ENCODE peak calls at places on chromosomes 13 and 19, in seven cellular contexts. One of them, this sample, is unnamed.

GRCh38 chr13:75481176-75482069 is 546 bp downstream of the TBC1D4 start:
- DNase-seq in mammary epithelial cell: peak
- DNase-seq in uterus: peak
- DNase-seq in tibial nerve: no peak
- DNase-seq in prostate gland: peak
- DNase-seq in neural progenitor cell: peak
- DNase-seq in Peyer's patch: peak
- DNase-seq in this sample: peak

GRCh38 chr19:5254543-5254942 is 86.1 kb downstream of the PTPRS start:
- DNase-seq in uterus: no peak
- DNase-seq in Peyer's patch: no peak
- DNase-seq in tibial nerve: no peak
- DNase-seq in mammary epithelial cell: no peak
- DNase-seq in neural progenitor cell: no peak
- DNase-seq in prostate gland: no peak
- DNase-seq in this sample: no peak

GRCh38 chr13:20191902-20192469 is 752 bp downstream of the GJB2 start:
- DNase-seq in tibial nerve: no peak
- DNase-seq in neural progenitor cell: peak
- DNase-seq in uterus: no peak
- DNase-seq in mammary epithelial cell: peak
- DNase-seq in prostate gland: no peak
- DNase-seq in Peyer's patch: peak
- DNase-seq in this sample: no peak

GRCh38 chr19:29404951-29405727 is 120.7 kb upstream of the VSTM2B start:
- DNase-seq in prostate gland: no peak
- DNase-seq in tibial nerve: no peak
- DNase-seq in uterus: peak
- DNase-seq in mammary epithelial cell: no peak
- DNase-seq in Peyer's patch: no peak
- DNase-seq in neural progenitor cell: peak
- DNase-seq in this sample: no peak

GRCh38 chr13:106242554-106242953 is 292.9 kb downstream of the EFNB2 start:
- DNase-seq in uterus: no peak
- DNase-seq in prostate gland: no peak
- DNase-seq in tibial nerve: no peak
- DNase-seq in Peyer's patch: peak
- DNase-seq in mammary epithelial cell: no peak
- DNase-seq in neural progenitor cell: no peak
- DNase-seq in this sample: no peak

GRCh38 chr13:99083976-99084375 is 106.1 kb upstream of the DOCK9 start:
- DNase-seq in tibial nerve: no peak
- DNase-seq in neural progenitor cell: no peak
- DNase-seq in Peyer's patch: no peak
- DNase-seq in prostate gland: no peak
- DNase-seq in uterus: no peak
- DNase-seq in mammary epithelial cell: no peak
- DNase-seq in this sample: no peak

GRCh38 chr19:28482221-28482620 is 730.7 kb downstream of the UQCRFS1 start:
- DNase-seq in prostate gland: no peak
- DNase-seq in neural progenitor cell: no peak
- DNase-seq in uterus: no peak
- DNase-seq in tibial nerve: no peak
- DNase-seq in mammary epithelial cell: peak
- DNase-seq in Peyer's patch: no peak
- DNase-seq in this sample: peak

GRCh38 chr19:54905411-54905810 is 537 bp upstream of the NCR1 start:
- DNase-seq in uterus: no peak
- DNase-seq in prostate gland: no peak
- DNase-seq in tibial nerve: no peak
- DNase-seq in Peyer's patch: no peak
- DNase-seq in mammary epithelial cell: no peak
- DNase-seq in neural progenitor cell: no peak
- DNase-seq in this sample: no peak

GRCh38 chr19:869245-870177 is 10.0 kb downstream of the CFD start:
- DNase-seq in uterus: peak
- DNase-seq in mammary epithelial cell: peak
- DNase-seq in prostate gland: no peak
- DNase-seq in Peyer's patch: peak
- DNase-seq in neural progenitor cell: no peak
- DNase-seq in tibial nerve: peak
- DNase-seq in this sample: no peak

GRCh38 chr13:36919206-36919832 is 719 bp downstream of the SMAD9 start:
- DNase-seq in tibial nerve: no peak
- DNase-seq in mammary epithelial cell: peak
- DNase-seq in prostate gland: peak
- DNase-seq in neural progenitor cell: peak
- DNase-seq in uterus: peak
- DNase-seq in Peyer's patch: no peak
- DNase-seq in this sample: peak

GRCh38 chr19:50430888-50431342 is 1.8 kb upstream of the MYBPC2 start:
- DNase-seq in neural progenitor cell: peak
- DNase-seq in uterus: no peak
- DNase-seq in Peyer's patch: peak
- DNase-seq in mammary epithelial cell: no peak
- DNase-seq in tibial nerve: no peak
- DNase-seq in prostate gland: no peak
- DNase-seq in this sample: no peak

GRCh38 chr13:31515427-31515826 is 223.9 kb upstream of the RXFP2 start:
- DNase-seq in neural progenitor cell: no peak
- DNase-seq in Peyer's patch: no peak
- DNase-seq in tibial nerve: no peak
- DNase-seq in uterus: no peak
- DNase-seq in mammary epithelial cell: no peak
- DNase-seq in prostate gland: no peak
- DNase-seq in this sample: no peak

GRCh38 chr13:24196593-24197197 is 36.2 kb downstream of the SPATA13 start:
- DNase-seq in mammary epithelial cell: no peak
- DNase-seq in tibial nerve: no peak
- DNase-seq in Peyer's patch: no peak
- DNase-seq in prostate gland: no peak
- DNase-seq in neural progenitor cell: no peak
- DNase-seq in uterus: no peak
- DNase-seq in this sample: no peak

GRCh38 chr19:29384676-29385075 is 141.1 kb upstream of the VSTM2B start:
- DNase-seq in tibial nerve: no peak
- DNase-seq in prostate gland: no peak
- DNase-seq in uterus: no peak
- DNase-seq in neural progenitor cell: no peak
- DNase-seq in mammary epithelial cell: no peak
- DNase-seq in Peyer's patch: no peak
- DNase-seq in this sample: no peak

GRCh38 chr19:35231956-35232746 is 3.6 kb upstream of the FAM187B start:
- DNase-seq in tibial nerve: no peak
- DNase-seq in prostate gland: no peak
- DNase-seq in neural progenitor cell: no peak
- DNase-seq in Peyer's patch: no peak
- DNase-seq in uterus: no peak
- DNase-seq in mammary epithelial cell: no peak
- DNase-seq in this sample: no peak

GRCh38 chr19:41425174-41426115 is 1.7 kb downstream of the B3GNT8 start:
- DNase-seq in neural progenitor cell: no peak
- DNase-seq in mammary epithelial cell: no peak
- DNase-seq in tibial nerve: no peak
- DNase-seq in Peyer's patch: no peak
- DNase-seq in prostate gland: no peak
- DNase-seq in uterus: no peak
- DNase-seq in this sample: no peak
- H3K4me3 ChIP-seq in neural progenitor cell: no peak
- H3K4me3 ChIP-seq in mammary epithelial cell: no peak
- H3K4me3 ChIP-seq in tibial nerve: no peak
- H3K4me3 ChIP-seq in Peyer's patch: peak
- H3K4me3 ChIP-seq in prostate gland: no peak
- H3K4me3 ChIP-seq in uterus: no peak
- H3K4me3 ChIP-seq in this sample: no peak

DNA sequence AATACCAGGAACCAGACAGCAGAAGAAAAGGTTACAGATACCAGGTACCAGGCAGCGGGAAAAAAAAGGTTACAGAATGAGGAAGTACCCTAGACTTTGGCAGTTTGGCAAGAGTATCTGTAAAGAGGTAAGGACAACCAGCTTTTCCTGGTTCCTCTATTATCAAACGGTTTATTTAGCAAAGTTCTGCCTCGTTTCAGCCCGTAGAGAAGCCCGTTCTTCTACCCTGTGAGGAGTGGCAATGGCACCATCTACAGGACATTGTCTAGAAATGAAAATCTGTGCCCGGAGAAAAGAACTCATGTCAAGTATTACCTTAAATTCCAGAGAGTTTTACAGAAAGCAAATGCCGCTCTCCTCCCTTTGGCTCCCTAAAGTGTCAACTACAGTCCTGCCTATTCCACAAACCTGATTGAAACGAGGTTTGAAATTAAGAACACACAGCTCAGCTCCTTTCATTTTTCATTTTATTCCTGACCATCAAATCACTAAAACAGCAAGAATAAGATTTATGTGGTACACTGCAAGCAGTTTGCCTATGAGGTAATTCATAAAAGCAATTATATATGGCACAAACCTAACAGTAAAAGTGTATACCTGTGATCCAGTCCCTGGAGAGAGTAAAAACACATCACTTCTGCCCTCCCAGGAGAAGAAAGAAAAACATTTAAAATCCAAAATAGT is 226.3 kb downstream of the SLC7A1 start:
- DNase-seq in prostate gland: peak
- DNase-seq in neural progenitor cell: peak
- DNase-seq in Peyer's patch: no peak
- DNase-seq in uterus: no peak
- DNase-seq in tibial nerve: no peak
- DNase-seq in mammary epithelial cell: peak
- DNase-seq in this sample: no peak
- H3K27ac ChIP-seq in prostate gland: no peak
- H3K27ac ChIP-seq in neural progenitor cell: no peak
- H3K27ac ChIP-seq in Peyer's patch: no peak
- H3K27ac ChIP-seq in uterus: no peak
- H3K27ac ChIP-seq in tibial nerve: no peak
- H3K27ac ChIP-seq in mammary epithelial cell: no peak
- H3K27ac ChIP-seq in this sample: no peak

DNA sequence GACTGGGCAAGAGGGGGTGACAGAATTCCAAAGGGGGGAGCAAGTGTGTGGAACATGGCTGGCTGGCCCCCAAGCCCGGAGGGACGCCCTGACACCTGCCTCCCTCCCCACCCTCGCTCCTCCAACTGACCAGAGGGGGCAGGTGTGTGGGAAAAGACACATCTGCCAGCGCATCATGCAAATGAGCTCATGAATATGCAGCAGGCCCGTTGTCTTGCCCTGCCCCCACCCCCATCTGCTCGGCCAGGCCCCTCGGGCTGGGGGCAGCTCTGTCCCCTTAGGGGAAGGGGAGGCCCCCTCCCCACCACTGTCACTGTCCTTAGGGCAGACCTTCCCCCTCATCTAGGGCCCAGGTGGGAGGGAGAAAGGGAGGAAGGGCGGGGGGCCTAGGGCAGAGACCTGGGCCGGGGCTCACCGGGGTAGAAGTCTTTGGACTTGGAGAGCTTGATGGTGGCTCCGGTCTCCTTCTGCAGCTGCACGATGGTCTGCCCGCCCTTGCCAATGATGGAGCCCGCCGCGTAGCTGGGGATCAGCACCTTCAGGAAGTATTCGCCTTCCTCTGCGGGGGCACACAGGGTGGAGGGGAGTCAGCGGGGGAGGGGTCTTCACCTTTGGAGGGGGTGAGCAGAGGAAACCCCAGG is 12.9 kb downstream of the NOVA2 start:
- DNase-seq in tibial nerve: no peak
- DNase-seq in prostate gland: no peak
- DNase-seq in uterus: no peak
- DNase-seq in neural progenitor cell: peak
- DNase-seq in Peyer's patch: no peak
- DNase-seq in mammary epithelial cell: no peak
- DNase-seq in this sample: peak
- TF ChIP-seq CTCF in tibial nerve: no peak
- TF ChIP-seq CTCF in prostate gland: no peak
- TF ChIP-seq CTCF in uterus: no peak
- TF ChIP-seq CTCF in neural progenitor cell: peak
- TF ChIP-seq CTCF in Peyer's patch: no peak
- TF ChIP-seq CTCF in mammary epithelial cell: peak
- TF ChIP-seq CTCF in this sample: peak

DNA sequence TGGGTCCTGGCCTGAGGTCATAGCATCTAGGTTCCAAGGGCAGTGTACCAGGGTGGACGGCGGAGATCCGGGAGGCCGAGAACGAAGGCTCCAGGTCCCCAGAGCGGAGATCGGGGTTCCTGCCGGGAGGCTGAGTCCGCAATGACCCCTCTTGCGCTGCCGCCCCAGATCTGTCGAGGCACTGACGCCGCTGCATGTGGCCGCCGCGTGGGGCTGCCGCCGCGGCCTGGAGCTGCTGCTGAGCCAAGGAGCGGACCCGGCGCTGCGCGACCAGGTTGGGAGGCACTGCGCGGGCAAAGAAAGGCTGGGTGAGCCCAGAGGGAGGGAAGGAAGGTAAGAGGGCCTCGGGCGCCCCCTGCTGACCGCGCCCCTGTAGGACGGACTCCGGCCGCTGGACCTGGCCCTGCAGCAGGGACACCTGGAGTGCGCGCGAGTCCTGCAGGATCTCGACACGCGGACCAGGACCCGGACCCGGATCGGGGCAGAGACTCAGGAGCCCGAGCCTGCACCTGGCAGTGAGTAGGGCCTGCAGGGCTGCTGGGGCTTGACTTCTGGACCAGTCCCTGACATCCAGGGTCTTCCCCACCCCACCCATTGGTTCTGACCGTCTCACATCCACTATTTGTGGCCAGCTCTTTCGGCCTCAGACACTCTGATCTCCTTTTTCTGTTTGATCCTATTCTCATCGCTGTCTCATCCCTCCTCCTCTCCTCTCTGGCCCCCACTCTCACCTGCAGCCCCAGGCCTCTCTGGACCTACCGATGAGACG is 971 bp downstream of the ANKLE1 start:
- DNase-seq in tibial nerve: peak
- DNase-seq in Peyer's patch: peak
- DNase-seq in prostate gland: peak
- DNase-seq in mammary epithelial cell: peak
- DNase-seq in uterus: peak
- DNase-seq in neural progenitor cell: peak
- DNase-seq in this sample: peak
- H3K4me3 ChIP-seq in tibial nerve: no peak
- H3K4me3 ChIP-seq in Peyer's patch: peak
- H3K4me3 ChIP-seq in prostate gland: peak
- H3K4me3 ChIP-seq in mammary epithelial cell: peak
- H3K4me3 ChIP-seq in uterus: no peak
- H3K4me3 ChIP-seq in neural progenitor cell: peak
- H3K4me3 ChIP-seq in this sample: no peak

GRCh38 chr19:51440052-51440451 is 18.2 kb downstream of the SIGLEC8 start:
- DNase-seq in Peyer's patch: no peak
- DNase-seq in mammary epithelial cell: no peak
- DNase-seq in uterus: no peak
- DNase-seq in neural progenitor cell: no peak
- DNase-seq in tibial nerve: no peak
- DNase-seq in prostate gland: no peak
- DNase-seq in this sample: no peak

GRCh38 chr19:51440846-51441409 is 17.3 kb downstream of the SIGLEC8 start:
- DNase-seq in tibial nerve: no peak
- DNase-seq in prostate gland: no peak
- DNase-seq in neural progenitor cell: no peak
- DNase-seq in uterus: no peak
- DNase-seq in mammary epithelial cell: no peak
- DNase-seq in Peyer's patch: no peak
- DNase-seq in this sample: no peak

GRCh38 chr19:51439021-51439465 is 19.2 kb downstream of the SIGLEC8 start:
- DNase-seq in neural progenitor cell: peak
- DNase-seq in mammary epithelial cell: peak
- DNase-seq in tibial nerve: no peak
- DNase-seq in prostate gland: no peak
- DNase-seq in Peyer's patch: peak
- DNase-seq in uterus: no peak
- DNase-seq in this sample: peak

GRCh38 chr19:51441410-51442390 is 16.6 kb downstream of the SIGLEC8 start:
- DNase-seq in Peyer's patch: peak
- DNase-seq in uterus: no peak
- DNase-seq in mammary epithelial cell: peak
- DNase-seq in tibial nerve: no peak
- DNase-seq in prostate gland: no peak
- DNase-seq in neural progenitor cell: no peak
- DNase-seq in this sample: no peak
- H3K27ac ChIP-seq in Peyer's patch: no peak
- H3K27ac ChIP-seq in uterus: no peak
- H3K27ac ChIP-seq in mammary epithelial cell: no peak
- H3K27ac ChIP-seq in tibial nerve: no peak
- H3K27ac ChIP-seq in prostate gland: no peak
- H3K27ac ChIP-seq in neural progenitor cell: no peak
- H3K27ac ChIP-seq in this sample: no peak

This sample was measured in WERI-Rb-1.